ENCODE peak calls at places on chromosomes 11 and 22, in four cellular contexts. One of them, this sample, is unnamed.

GRCh38 chr22:39967996-39968968 is 8.1 kb downstream of the TMA7B start:
- DNase-seq in mesendoderm: peak
- DNase-seq in astrocyte of the spinal cord: peak
- DNase-seq in dorsolateral prefrontal cortex: no peak
- DNase-seq in this sample: peak

GRCh38 chr11:120878781-120879180 is 145.1 kb upstream of the TBCEL start:
- DNase-seq in mesendoderm: no peak
- DNase-seq in astrocyte of the spinal cord: no peak
- DNase-seq in dorsolateral prefrontal cortex: no peak
- DNase-seq in this sample: no peak

GRCh38 chr11:107197932-107198331 is 179.7 kb upstream of the GUCY1A2 start:
- DNase-seq in mesendoderm: no peak
- DNase-seq in astrocyte of the spinal cord: no peak
- DNase-seq in dorsolateral prefrontal cortex: no peak
- DNase-seq in this sample: no peak

GRCh38 chr22:48572951-48573350 is 1254.7 kb downstream of the BRD1 start:
- DNase-seq in mesendoderm: no peak
- DNase-seq in astrocyte of the spinal cord: no peak
- DNase-seq in dorsolateral prefrontal cortex: no peak
- DNase-seq in this sample: no peak

GRCh38 chr11:23732026-23732425 is 764.8 kb upstream of the LUZP2 start:
- DNase-seq in mesendoderm: peak
- DNase-seq in astrocyte of the spinal cord: peak
- DNase-seq in dorsolateral prefrontal cortex: no peak
- DNase-seq in this sample: no peak

GRCh38 chr22:48708558-48709245 is 1119.0 kb downstream of the BRD1 start:
- DNase-seq in mesendoderm: no peak
- DNase-seq in astrocyte of the spinal cord: no peak
- DNase-seq in dorsolateral prefrontal cortex: peak
- DNase-seq in this sample: no peak

GRCh38 chr11:91293119-91293518 is 931.5 kb upstream of the FAT3 start:
- DNase-seq in mesendoderm: no peak
- DNase-seq in astrocyte of the spinal cord: no peak
- DNase-seq in dorsolateral prefrontal cortex: no peak
- DNase-seq in this sample: no peak

GRCh38 chr22:35475545-35475944 is 65.1 kb upstream of the RASD2 start:
- DNase-seq in mesendoderm: no peak
- DNase-seq in astrocyte of the spinal cord: no peak
- DNase-seq in dorsolateral prefrontal cortex: no peak
- DNase-seq in this sample: no peak

GRCh38 chr11:14974021-14974698 is 2.0 kb upstream of the CALCA start:
- DNase-seq in mesendoderm: peak
- DNase-seq in astrocyte of the spinal cord: no peak
- DNase-seq in dorsolateral prefrontal cortex: no peak
- DNase-seq in this sample: peak

GRCh38 chr22:21447694-21448402 is 19.3 kb upstream of the TMEM191C start:
- DNase-seq in mesendoderm: peak
- DNase-seq in astrocyte of the spinal cord: no peak
- DNase-seq in dorsolateral prefrontal cortex: no peak
- DNase-seq in this sample: peak

GRCh38 chr11:15920856-15921629 is 435.3 kb downstream of the SOX6 start:
- DNase-seq in mesendoderm: peak
- DNase-seq in astrocyte of the spinal cord: no peak
- DNase-seq in dorsolateral prefrontal cortex: no peak
- DNase-seq in this sample: peak

GRCh38 chr11:66289548-66290331 is 797 bp upstream of the YIF1A start:
- DNase-seq in mesendoderm: peak
- DNase-seq in astrocyte of the spinal cord: no peak
- DNase-seq in dorsolateral prefrontal cortex: peak
- DNase-seq in this sample: peak

GRCh38 chr11:96393753-96394348 is 4.0 kb downstream of the JRKL start:
- DNase-seq in mesendoderm: peak
- DNase-seq in astrocyte of the spinal cord: peak
- DNase-seq in dorsolateral prefrontal cortex: no peak
- DNase-seq in this sample: peak

GRCh38 chr11:75320046-75320618 is 31.3 kb downstream of the ARRB1 start:
- DNase-seq in mesendoderm: no peak
- DNase-seq in astrocyte of the spinal cord: no peak
- DNase-seq in dorsolateral prefrontal cortex: no peak
- DNase-seq in this sample: no peak

GRCh38 chr11:23856654-23857053 is 640.2 kb upstream of the LUZP2 start:
- DNase-seq in mesendoderm: no peak
- DNase-seq in astrocyte of the spinal cord: peak
- DNase-seq in dorsolateral prefrontal cortex: no peak
- DNase-seq in this sample: no peak

GRCh38 chr22:46462726-46463371 is 74.6 kb downstream of the CELSR1 start:
- DNase-seq in mesendoderm: no peak
- DNase-seq in astrocyte of the spinal cord: peak
- DNase-seq in dorsolateral prefrontal cortex: no peak
- DNase-seq in this sample: no peak

GRCh38 chr11:122808494-122808893 is 29.8 kb upstream of the CRTAM start:
- DNase-seq in mesendoderm: no peak
- DNase-seq in astrocyte of the spinal cord: peak
- DNase-seq in dorsolateral prefrontal cortex: no peak
- DNase-seq in this sample: no peak

DNA sequence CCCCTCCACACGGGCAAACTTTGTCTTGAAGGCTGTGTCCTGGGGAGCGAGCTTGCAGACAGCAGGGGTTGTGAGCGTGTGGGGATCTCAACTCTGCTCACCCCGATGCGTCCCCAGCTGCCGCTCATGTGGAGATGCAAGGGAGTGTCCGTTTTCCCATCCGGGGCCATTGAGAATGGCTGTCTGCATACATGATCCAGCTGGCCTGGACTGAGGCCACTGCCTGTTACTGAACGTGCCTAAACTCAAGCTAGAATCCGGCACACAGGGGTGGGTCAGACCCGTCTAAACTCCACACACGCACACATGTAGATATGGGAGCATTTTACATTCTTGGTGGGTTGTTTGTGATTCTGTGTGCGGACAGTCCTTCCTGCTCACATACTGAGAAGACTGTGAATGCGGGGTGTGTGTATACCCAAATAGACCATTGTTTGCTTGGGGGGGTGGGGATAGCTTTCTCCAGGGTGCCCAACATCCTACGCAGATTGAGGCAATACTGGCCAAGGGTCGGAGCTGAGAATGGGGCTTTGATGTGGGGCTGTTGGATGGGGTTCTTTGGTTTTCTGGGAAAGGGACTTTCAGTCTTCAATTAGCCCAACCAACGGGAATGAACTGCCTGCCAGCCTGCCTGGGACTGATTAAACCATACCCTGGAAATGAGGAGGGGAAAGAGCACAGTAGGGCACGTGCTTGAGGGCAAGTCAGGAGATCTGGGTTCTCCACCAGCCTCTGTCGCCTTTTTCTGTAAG is 60.4 kb downstream of the ST3GAL4 start:
- DNase-seq in mesendoderm: no peak
- DNase-seq in astrocyte of the spinal cord: no peak
- DNase-seq in dorsolateral prefrontal cortex: peak
- DNase-seq in this sample: no peak
- H3K4me3 ChIP-seq in mesendoderm: no peak
- H3K4me3 ChIP-seq in astrocyte of the spinal cord: peak
- H3K4me3 ChIP-seq in dorsolateral prefrontal cortex: peak
- H3K4me3 ChIP-seq in this sample: no peak

GRCh38 chr22:38707346-38707745 is 1.6 kb downstream of the GTPBP1 start:
- DNase-seq in mesendoderm: peak
- DNase-seq in astrocyte of the spinal cord: peak
- DNase-seq in dorsolateral prefrontal cortex: no peak
- DNase-seq in this sample: no peak
- H3K4me3 ChIP-seq in mesendoderm: no peak
- H3K4me3 ChIP-seq in astrocyte of the spinal cord: peak
- H3K4me3 ChIP-seq in dorsolateral prefrontal cortex: peak
- H3K4me3 ChIP-seq in this sample: peak

DNA sequence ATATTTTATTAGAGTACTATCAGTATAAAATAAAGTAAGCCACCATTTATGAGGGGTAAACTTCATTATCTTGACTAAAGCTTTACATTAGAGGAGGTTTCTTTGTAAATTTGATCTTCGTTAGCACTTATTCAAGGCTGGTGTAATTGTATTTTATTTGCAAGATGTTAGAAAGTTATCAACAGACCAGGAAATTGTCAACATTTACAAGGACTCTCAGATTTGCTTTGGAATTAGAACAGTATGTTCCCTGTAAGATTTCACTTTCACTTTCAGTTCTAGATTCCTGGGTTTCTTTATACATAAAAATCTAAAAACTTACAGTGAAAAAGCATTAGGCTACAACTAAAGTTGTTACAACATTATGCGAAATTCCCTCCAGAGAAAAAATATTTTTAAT is 4.6 kb upstream of the BIRC3 start:
- DNase-seq in mesendoderm: no peak
- DNase-seq in astrocyte of the spinal cord: peak
- DNase-seq in dorsolateral prefrontal cortex: no peak
- DNase-seq in this sample: no peak
- H3K4me3 ChIP-seq in mesendoderm: no peak
- H3K4me3 ChIP-seq in astrocyte of the spinal cord: no peak
- H3K4me3 ChIP-seq in dorsolateral prefrontal cortex: no peak
- H3K4me3 ChIP-seq in this sample: no peak

DNA sequence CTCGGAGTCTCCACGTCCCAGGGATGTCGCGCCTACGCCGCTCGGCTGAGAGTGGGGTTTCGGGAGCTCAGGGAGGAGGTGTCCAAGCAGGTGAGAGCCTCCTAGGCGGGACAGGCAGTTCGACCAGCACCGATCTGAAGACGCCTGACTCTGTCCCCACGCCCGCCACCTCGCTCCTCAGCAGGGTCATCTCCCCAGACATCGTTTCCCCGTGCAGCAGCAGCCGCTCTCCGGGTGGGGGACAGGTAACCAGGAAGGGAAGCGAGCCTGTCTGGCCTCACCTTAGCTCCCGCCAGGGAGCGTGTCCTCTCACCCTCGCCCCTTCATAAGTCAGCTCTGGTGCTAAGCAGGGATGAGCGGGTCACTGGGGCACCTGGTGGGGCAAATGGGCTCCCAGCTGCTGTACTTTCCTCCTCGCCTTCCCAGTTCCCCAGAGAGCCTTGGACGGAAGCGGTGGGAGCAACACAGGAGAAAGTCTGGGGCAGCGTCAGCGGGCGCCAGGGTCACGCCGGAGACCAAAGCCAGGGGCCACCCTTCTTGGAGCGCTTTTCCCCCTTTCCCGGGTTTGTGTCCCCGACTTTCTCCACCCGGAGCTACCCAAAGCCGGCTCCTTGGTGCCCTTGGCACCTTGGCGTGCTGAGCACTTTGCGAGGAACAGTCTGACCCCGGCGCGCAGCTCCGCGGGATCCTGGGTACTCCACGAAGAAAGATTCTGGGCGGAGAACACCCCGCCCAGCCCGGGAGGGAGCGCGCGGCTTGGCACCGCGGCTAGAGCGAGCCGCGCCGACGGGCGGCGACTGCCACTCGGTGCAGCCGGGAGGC is 1.6 kb downstream of the SPON1 start:
- DNase-seq in mesendoderm: peak
- DNase-seq in astrocyte of the spinal cord: no peak
- DNase-seq in dorsolateral prefrontal cortex: no peak
- DNase-seq in this sample: peak
- H3K4me3 ChIP-seq in mesendoderm: peak
- H3K4me3 ChIP-seq in astrocyte of the spinal cord: no peak
- H3K4me3 ChIP-seq in dorsolateral prefrontal cortex: peak
- H3K4me3 ChIP-seq in this sample: peak

GRCh38 chr11:10461276-10461790 is 6.3 kb downstream of the AMPD3 start:
- DNase-seq in mesendoderm: no peak
- DNase-seq in astrocyte of the spinal cord: no peak
- DNase-seq in dorsolateral prefrontal cortex: no peak
- DNase-seq in this sample: no peak

GRCh38 chr11:10460611-10461275 is 5.7 kb downstream of the AMPD3 start:
- DNase-seq in mesendoderm: no peak
- DNase-seq in astrocyte of the spinal cord: no peak
- DNase-seq in dorsolateral prefrontal cortex: no peak
- DNase-seq in this sample: no peak

GRCh38 chr11:10457901-10458300 is 2.8 kb downstream of the AMPD3 start:
- DNase-seq in mesendoderm: no peak
- DNase-seq in astrocyte of the spinal cord: no peak
- DNase-seq in dorsolateral prefrontal cortex: no peak
- DNase-seq in this sample: no peak

GRCh38 chr11:10456519-10456918 is 1.5 kb downstream of the AMPD3 start:
- DNase-seq in mesendoderm: peak
- DNase-seq in astrocyte of the spinal cord: no peak
- DNase-seq in dorsolateral prefrontal cortex: no peak
- DNase-seq in this sample: peak

GRCh38 chr11:10459029-10459970 is 4.2 kb downstream of the AMPD3 start:
- DNase-seq in mesendoderm: peak
- DNase-seq in astrocyte of the spinal cord: no peak
- DNase-seq in dorsolateral prefrontal cortex: no peak
- DNase-seq in this sample: no peak
- H3K4me3 ChIP-seq in mesendoderm: no peak
- H3K4me3 ChIP-seq in astrocyte of the spinal cord: no peak
- H3K4me3 ChIP-seq in dorsolateral prefrontal cortex: no peak
- H3K4me3 ChIP-seq in this sample: no peak

DNA sequence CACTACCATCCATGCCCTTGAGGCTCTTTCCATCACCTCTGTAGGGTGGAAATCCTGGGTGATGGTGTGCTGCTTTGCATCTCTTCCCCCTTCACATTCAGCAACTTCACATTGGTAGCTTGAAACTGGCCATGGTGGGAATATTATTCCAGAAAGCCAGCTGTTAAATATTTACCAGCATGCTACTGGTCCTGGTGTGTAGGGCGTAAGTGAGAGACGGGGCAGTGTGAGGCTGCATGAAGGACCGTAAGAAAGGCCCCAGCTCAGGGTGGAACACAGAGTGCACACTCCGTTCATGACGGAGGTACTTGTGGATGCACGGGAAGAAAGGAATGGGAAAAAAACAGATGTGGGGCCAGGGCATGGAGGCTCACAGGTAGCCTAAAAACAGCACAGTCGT is 121.3 kb downstream of the PKNOX2 start:
- DNase-seq in mesendoderm: no peak
- DNase-seq in astrocyte of the spinal cord: no peak
- DNase-seq in dorsolateral prefrontal cortex: no peak
- DNase-seq in this sample: no peak
- H3K4me3 ChIP-seq in mesendoderm: no peak
- H3K4me3 ChIP-seq in astrocyte of the spinal cord: no peak
- H3K4me3 ChIP-seq in dorsolateral prefrontal cortex: no peak
- H3K4me3 ChIP-seq in this sample: no peak

GRCh38 chr22:32916025-32916424 is 114.5 kb downstream of the TIMP3 start:
- DNase-seq in mesendoderm: no peak
- DNase-seq in astrocyte of the spinal cord: no peak
- DNase-seq in dorsolateral prefrontal cortex: no peak
- DNase-seq in this sample: no peak
- H3K4me3 ChIP-seq in mesendoderm: no peak
- H3K4me3 ChIP-seq in astrocyte of the spinal cord: no peak
- H3K4me3 ChIP-seq in dorsolateral prefrontal cortex: no peak
- H3K4me3 ChIP-seq in this sample: no peak